ENCODE peak calls at places on chromosome 9, in eight cellular contexts. Q is progenitor cell of endocrine pancreas; R is activated naive CD4-positive, alpha-beta T cell treated with anti-CD3 and anti-CD28 coated beads for 36 hours; Z is activated T-cell treated with anti-CD3 and anti-CD28 coated beads for 4 hours; F is adipocyte; T is T-helper 1 cell; X is activated T-helper 1 cell treated with anti-CD3 and anti-CD28 coated beads, Interleukin-12 subunit alpha, Interleukin-12 subunit beta, Interleukin-2, Interleukin-4 antibody, amounts not matched to agents 30 ng/mL and 10 ng/mL and 1 ng/mL, durations not matched to agents 14 hours and 24 hours and 36 hours; E is naive thymus-derived CD8-positive, alpha-beta T cell. C is an unnamed sample.

GRCh38 chr9:127170049-127170448 is 47.6 kb upstream of the ANGPTL2 start:
- DNase-seq in Q (no peak), R (no peak), Z (no peak), F (no peak), T (no peak), X (no peak), E (no peak), C (no peak)

GRCh38 chr9:114002271-114002985 is 75.7 kb downstream of the AMBP start:
- DNase-seq in Q (peak; percentile 1), R (no peak), Z (no peak), F (no peak), T (no peak), X (no peak), E (no peak), C (no peak)

GRCh38 chr9:18721267-18722079 is 247.5 kb downstream of the ADAMTSL1 start:
- DNase-seq in Q (no peak), R (no peak), Z (no peak), F (peak; percentile 90), T (no peak), X (no peak), E (no peak), C (no peak)

GRCh38 chr9:130995399-130995941 is 13.5 kb upstream of the LAMC3 start:
- DNase-seq in Q (no peak), R (no peak), Z (no peak), F (peak; percentile 42), T (no peak), X (no peak), E (no peak), C (no peak)

GRCh38 chr9:133372144-133372543 is 3.7 kb downstream of the SURF4 start:
- DNase-seq in Q (no peak), R (no peak), Z (no peak), F (no peak), T (no peak), X (no peak), E (no peak), C (no peak)

GRCh38 chr9:1759009-1759408 is 256.1 kb upstream of the SMARCA2 start:
- DNase-seq in Q (no peak), R (peak; percentile 5), Z (no peak), F (no peak), T (no peak), X (no peak), E (no peak), C (no peak)

GRCh38 chr9:138073408-138073807 is 195.8 kb downstream of the CACNA1B start:
- DNase-seq in Q (no peak), R (no peak), Z (no peak), F (no peak), T (no peak), X (no peak), E (no peak), C (no peak)

GRCh38 chr9:35649431-35650340 is 1.0 kb downstream of the SIT1 start:
- DNase-seq in Q (no peak), R (peak; percentile 66), Z (peak; percentile 48), F (no peak), T (no peak), X (no peak), E (peak; percentile 30), C (no peak)

GRCh38 chr9:18459958-18460584 is 13.9 kb upstream of the ADAMTSL1 start:
- DNase-seq in Q (no peak), R (no peak), Z (no peak), F (peak; percentile 95), T (no peak), X (no peak), E (no peak), C (no peak)

GRCh38 chr9:127680846-127681245 is 25.9 kb upstream of the CFAP157 start:
- DNase-seq in Q (no peak), R (no peak), Z (no peak), F (no peak), T (no peak), X (no peak), E (no peak), C (no peak)

GRCh38 chr9:86600291-86600690 is 246.1 kb upstream of the TUT7 start:
- DNase-seq in Q (no peak), R (no peak), Z (no peak), F (peak; percentile 23), T (no peak), X (no peak), E (no peak), C (no peak)

GRCh38 chr9:21110708-21111576 is 30.7 kb downstream of the IFNW1 start:
- DNase-seq in Q (no peak), R (peak; percentile 20), Z (no peak), F (peak; percentile 90), T (no peak), X (no peak), E (peak; percentile 44), C (peak; percentile 43)

GRCh38 chr9:671997-672396 is 169.5 kb upstream of the DMRT1 start:
- DNase-seq in Q (no peak), R (no peak), Z (no peak), F (no peak), T (no peak), X (no peak), E (no peak), C (no peak)

GRCh38 chr9:4662108-4662988 is at the start of gene PLPP6:
- DNase-seq in Q (peak; percentile 74), R (peak; percentile 91), Z (peak; percentile 59), F (peak; percentile 94), T (peak; percentile 70), X (peak; percentile 73), E (peak; percentile 60), C (peak; percentile 54)

GRCh38 chr9:80437825-80438224 is 866.1 kb downstream of the TLE4 start:
- DNase-seq in Q (no peak), R (no peak), Z (no peak), F (no peak), T (no peak), X (no peak), E (no peak), C (no peak)

GRCh38 chr9:530681-531080 is 310.8 kb upstream of the DMRT1 start:
- DNase-seq in Q (no peak), R (peak; percentile 34), Z (no peak), F (peak; percentile 39), T (no peak), X (no peak), E (no peak), C (no peak)

GRCh38 chr9:81705578-81705977 is 16.2 kb upstream of the TLE1 start:
- DNase-seq in Q (no peak), R (no peak), Z (no peak), F (no peak), T (no peak), X (no peak), E (no peak), C (no peak)

GRCh38 chr9:130043654-130044623 is 950 bp upstream of the FNBP1 start:
- DNase-seq in Q (peak; percentile 12), R (no peak), Z (no peak), F (peak; percentile 73), T (no peak), X (no peak), E (no peak), C (no peak)

GRCh38 chr9:93041108-93041802 is 17.2 kb upstream of the SUSD3 start:
- DNase-seq in Q (no peak), R (peak; percentile 66), Z (no peak), F (no peak), T (no peak), X (no peak), E (no peak), C (no peak)

GRCh38 chr9:112555844-112556482 is 69.3 kb downstream of the KIAA1958 start:
- DNase-seq in Q (no peak), R (peak; percentile 16), Z (no peak), F (no peak), T (no peak), X (no peak), E (no peak), C (no peak)

GRCh38 chr9:126386088-126386487 is 59.5 kb downstream of the MVB12B start:
- DNase-seq in Q (no peak), R (peak; percentile 22), Z (no peak), F (peak; percentile 12), T (no peak), X (no peak), E (no peak), C (no peak)

GRCh38 chr9:89605181-89606048 is 603 bp downstream of the GADD45G start:
- DNase-seq in Q (peak; percentile 27), R (peak; percentile 77), Z (peak; percentile 55), F (peak; percentile 51), T (no peak), X (peak; percentile 62), E (peak; percentile 36), C (peak; percentile 21)

C was measured in effector memory CD8-positive, alpha-beta T cell.